ENCODE peak calls at places on chromosomes 2 and 18, in four cellular contexts. Q, B, M and Z are unnamed samples.

GRCh38 chr2:58702302-58702696 is 461.2 kb upstream of the FANCL start:
- DNase-seq in B (no peak), Q (no peak), M (peak), Z (no peak)

GRCh38 chr2:28587526-28588230 is 91.8 kb downstream of the PLB1 start:
- DNase-seq in M (no peak), Q (no peak), B (no peak), Z (no peak)

GRCh38 chr2:219056896-219057708 is 3.6 kb downstream of the IHH start:
- DNase-seq in B (no peak), M (no peak), Q (no peak), Z (peak)

GRCh38 chr2:16138811-16139662 is 198.7 kb downstream of the MYCN start:
- DNase-seq in Q (no peak), M (no peak), B (no peak), Z (no peak)

GRCh38 chr2:237720962-237721361 is 77.6 kb upstream of the RBM44 start:
- DNase-seq in M (no peak), Q (no peak), B (no peak), Z (no peak)

GRCh38 chr2:204453730-204454167 is 91.5 kb upstream of the PARD3B start:
- DNase-seq in Q (no peak), B (peak), M (no peak), Z (peak)

GRCh38 chr2:47899915-47900314 is 6.4 kb downstream of the FBXO11 start:
- DNase-seq in B (no peak), Q (peak), M (no peak), Z (no peak)

GRCh38 chr2:62099523-62100175 is 96.3 kb upstream of the B3GNT2 start:
- DNase-seq in Q (peak), M (no peak), B (no peak), Z (no peak)

GRCh38 chr18:59311631-59312030 is 6.8 kb downstream of the CPLX4 start:
- DNase-seq in Q (no peak), M (no peak), B (no peak), Z (no peak)

GRCh38 chr2:44388877-44389276 is 27.1 kb downstream of the CAMKMT start:
- DNase-seq in M (no peak), B (no peak), Q (no peak), Z (peak)

GRCh38 chr2:234032301-234032856 is 18.1 kb upstream of the SPP2 start:
- DNase-seq in Q (no peak), M (no peak), B (peak), Z (no peak)

GRCh38 chr18:80119111-80119510 is 10.0 kb downstream of the ADNP2 start:
- DNase-seq in M (no peak), Q (no peak), B (no peak), Z (no peak)
- TF ChIP-seq NR3C1 in M (no peak), Q (no peak), B (no peak), Z (no peak)

GRCh38 chr2:71556811-71557210 is 103.5 kb downstream of the DYSF start:
- DNase-seq in M (no peak), B (no peak), Q (no peak), Z (no peak)

GRCh38 chr2:71559080-71559827 is 105.9 kb downstream of the DYSF start:
- DNase-seq in B (no peak), Q (no peak), M (no peak), Z (no peak)

GRCh38 chr2:71559828-71560210 is 106.5 kb downstream of the DYSF start:
- DNase-seq in B (no peak), M (no peak), Q (no peak), Z (no peak)

GRCh38 chr2:71557321-71557720 is 104.0 kb downstream of the DYSF start:
- DNase-seq in Q (no peak), B (no peak), M (no peak), Z (peak)

DNA sequence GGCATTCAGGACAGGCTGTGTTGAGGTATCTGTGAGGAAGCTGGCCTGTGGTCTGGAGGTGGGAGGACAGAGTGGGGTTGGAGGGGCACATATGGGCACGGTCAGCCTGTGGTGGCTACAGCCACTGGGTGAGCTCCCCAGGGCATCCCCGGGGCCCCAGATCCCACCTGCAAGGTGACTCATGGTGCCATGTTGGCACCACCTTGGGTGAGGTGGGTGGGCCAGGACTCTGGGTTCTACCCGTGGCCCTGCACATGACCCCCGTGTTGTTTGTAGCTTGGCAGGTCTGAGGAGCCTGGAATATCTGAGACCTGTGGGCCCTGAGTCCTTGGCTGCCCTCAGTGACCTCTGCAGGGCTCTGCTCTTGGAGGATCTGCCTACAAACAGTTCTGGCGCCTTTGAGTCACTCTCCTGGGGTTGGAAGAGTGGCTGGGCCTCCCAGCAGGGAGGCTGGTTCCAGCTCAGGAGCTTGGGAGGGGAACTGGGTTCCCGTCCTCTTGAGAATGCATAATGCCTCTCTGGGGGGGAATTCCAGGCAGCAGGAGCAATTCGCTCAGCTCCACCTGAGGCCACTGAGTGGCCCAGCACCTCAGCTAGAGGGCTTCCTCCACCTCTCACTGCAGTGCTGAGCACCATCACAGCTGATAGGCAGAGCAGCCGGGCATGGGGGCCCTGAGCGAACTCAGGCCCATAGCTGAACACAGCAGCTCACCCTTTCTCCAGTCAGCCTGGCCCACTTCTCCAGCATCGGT is 105.1 kb downstream of the DYSF start:
- DNase-seq in M (no peak), B (peak), Q (no peak), Z (no peak)
- TF ChIP-seq NR3C1 in M (no peak), B (no peak), Q (no peak), Z (no peak)

GRCh38 chr2:124725187-124725586 is 700.1 kb downstream of the CNTNAP5 start:
- DNase-seq in Q (no peak), B (no peak), M (no peak), Z (no peak)
- TF ChIP-seq NR3C1 in Q (no peak), B (no peak), M (no peak), Z (no peak)

DNA sequence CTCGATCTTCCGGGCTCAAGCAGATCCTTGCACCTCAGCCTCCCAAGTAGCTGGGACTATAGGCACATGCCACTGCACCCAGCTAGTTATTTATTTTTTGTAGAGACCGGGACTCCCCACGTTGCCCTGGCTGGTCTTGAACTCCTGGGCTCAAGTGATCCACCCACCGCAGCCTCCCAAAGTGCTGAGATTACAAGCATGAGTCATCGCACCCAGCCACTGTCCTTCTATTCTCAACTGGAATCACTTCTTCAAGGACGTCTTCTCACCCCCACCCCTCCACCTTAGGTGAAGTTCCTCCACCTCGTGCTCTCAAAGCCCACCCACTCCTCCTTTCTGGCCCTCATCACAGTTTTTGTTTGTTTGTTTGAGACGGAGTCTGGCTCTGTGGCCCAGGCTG is 54.0 kb upstream of the REL start:
- DNase-seq in B (no peak), Q (peak), M (no peak), Z (no peak)
- TF ChIP-seq NR3C1 in B (no peak), Q (no peak), M (no peak), Z (no peak)

GRCh38 chr2:165294912-165295311 is 55.7 kb downstream of the SCN2A start:
- DNase-seq in Q (no peak), B (no peak), M (no peak), Z (no peak)
- TF ChIP-seq NR3C1 in Q (no peak), B (no peak), M (no peak), Z (no peak)

DNA sequence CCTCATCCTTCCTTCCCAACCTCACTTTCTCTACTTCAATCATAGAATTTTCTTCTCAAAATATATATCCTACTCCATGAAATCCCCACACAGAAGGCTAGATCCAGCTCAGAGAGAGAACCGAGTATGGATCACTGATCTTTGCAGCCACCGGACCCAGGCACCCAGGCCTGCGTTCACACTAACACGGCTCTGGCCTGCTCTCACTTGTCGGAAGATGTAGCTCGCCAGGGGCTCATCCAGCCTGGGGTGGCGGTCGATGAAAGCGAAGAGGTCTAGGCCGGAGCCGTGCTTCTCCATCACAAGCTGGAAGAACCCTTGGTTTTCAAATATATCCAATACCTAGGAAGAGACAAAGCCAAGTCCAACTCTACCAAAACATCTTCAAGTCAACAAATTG is 12.7 kb upstream of the MTERF4 start:
- DNase-seq in Q (no peak), B (no peak), M (no peak), Z (no peak)
- TF ChIP-seq NR3C1 in Q (no peak), B (no peak), M (no peak), Z (no peak)

DNA sequence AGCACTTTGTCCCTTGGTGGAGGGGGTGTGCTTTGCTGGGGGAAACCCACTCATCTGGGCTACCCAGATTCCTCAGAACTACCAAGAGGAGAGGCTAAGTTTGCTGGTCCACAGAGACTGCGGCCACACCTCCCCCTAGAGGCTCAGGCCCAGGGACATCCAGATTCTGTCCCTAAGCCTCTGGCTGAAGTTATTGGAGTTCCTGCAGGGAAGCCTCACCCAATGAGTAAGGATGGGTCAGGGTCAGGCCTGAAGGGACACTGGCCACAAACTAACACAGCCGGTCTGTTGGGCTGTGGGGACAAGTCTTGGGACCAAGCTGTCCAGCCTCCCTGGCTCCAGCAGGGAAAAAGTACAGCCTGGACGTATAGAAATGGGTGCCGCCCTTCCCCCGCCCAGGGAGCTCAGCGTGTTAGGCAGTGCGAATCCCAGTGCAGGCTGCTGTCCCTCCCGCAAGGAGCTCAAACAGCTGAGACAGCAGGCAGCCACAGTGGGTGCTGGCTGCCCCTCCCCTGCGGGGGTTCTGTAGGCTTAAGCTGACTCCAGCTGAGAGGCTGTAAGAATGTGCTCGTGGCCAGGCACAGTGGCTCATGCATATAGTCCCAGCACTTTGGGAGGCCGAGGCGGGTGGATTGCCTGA is 86.9 kb upstream of the ARL5A start:
- DNase-seq in Q (no peak), M (no peak), B (no peak), Z (no peak)
- TF ChIP-seq NR3C1 in Q (no peak), M (no peak), B (no peak), Z (no peak)